ENCODE peak calls at places on chromosome 1, in six cellular contexts. One of them, this sample, is unnamed.

GRCh38 chr1:26038477-26038876 is 7.4 kb downstream of the SLC30A2 start:
- DNase-seq in H1: no peak
- DNase-seq in GM12878: no peak
- DNase-seq in HepG2: no peak
- DNase-seq in SK-N-SH: no peak
- DNase-seq in K562: no peak
- DNase-seq in this sample: no peak

GRCh38 chr1:223378754-223379153 is 14.5 kb upstream of the CCDC185 start:
- DNase-seq in H1: no peak
- DNase-seq in GM12878: no peak
- DNase-seq in HepG2: no peak
- DNase-seq in SK-N-SH: no peak
- DNase-seq in K562: peak; percentile 55
- DNase-seq in this sample: no peak

GRCh38 chr1:204760350-204761134 is 75.0 kb upstream of the LRRN2 start:
- DNase-seq in H1: no peak
- DNase-seq in GM12878: no peak
- DNase-seq in HepG2: no peak
- DNase-seq in SK-N-SH: no peak
- DNase-seq in K562: no peak
- DNase-seq in this sample: no peak

GRCh38 chr1:89989791-89990190 is 5.1 kb upstream of the ZNF326 start:
- DNase-seq in H1: no peak
- DNase-seq in GM12878: no peak
- DNase-seq in HepG2: peak; percentile 58
- DNase-seq in SK-N-SH: no peak
- DNase-seq in K562: no peak
- DNase-seq in this sample: no peak

GRCh38 chr1:80961464-80962190 is 839.1 kb upstream of the ADGRL2 start:
- DNase-seq in H1: no peak
- DNase-seq in GM12878: no peak
- DNase-seq in HepG2: no peak
- DNase-seq in SK-N-SH: no peak
- DNase-seq in K562: no peak
- DNase-seq in this sample: no peak

GRCh38 chr1:87330201-87330953 is 1.7 kb downstream of the LMO4 start:
- DNase-seq in H1: peak; percentile 56
- DNase-seq in GM12878: no peak
- DNase-seq in HepG2: no peak
- DNase-seq in SK-N-SH: no peak
- DNase-seq in K562: no peak
- DNase-seq in this sample: no peak

GRCh38 chr1:206770531-206771352 is at the start of gene IL19:
- DNase-seq in H1: no peak
- DNase-seq in GM12878: no peak
- DNase-seq in HepG2: no peak
- DNase-seq in SK-N-SH: no peak
- DNase-seq in K562: no peak
- DNase-seq in this sample: peak; percentile 76

GRCh38 chr1:55868026-55868425 is 652.9 kb upstream of the USP24 start:
- DNase-seq in H1: no peak
- DNase-seq in GM12878: no peak
- DNase-seq in HepG2: peak; percentile 3
- DNase-seq in SK-N-SH: no peak
- DNase-seq in K562: no peak
- DNase-seq in this sample: no peak

GRCh38 chr1:158932171-158932570 is 819 bp downstream of the PYHIN1 start:
- DNase-seq in H1: no peak
- DNase-seq in GM12878: no peak
- DNase-seq in HepG2: no peak
- DNase-seq in SK-N-SH: no peak
- DNase-seq in K562: no peak
- DNase-seq in this sample: no peak

GRCh38 chr1:218488986-218489385 is 143.8 kb downstream of the TGFB2 start:
- DNase-seq in H1: no peak
- DNase-seq in GM12878: no peak
- DNase-seq in HepG2: no peak
- DNase-seq in SK-N-SH: no peak
- DNase-seq in K562: no peak
- DNase-seq in this sample: no peak

GRCh38 chr1:156122519-156123355 is 8.2 kb downstream of the LMNA start:
- DNase-seq in H1: no peak
- DNase-seq in GM12878: no peak
- DNase-seq in HepG2: peak; percentile 70
- DNase-seq in SK-N-SH: no peak
- DNase-seq in K562: peak; percentile 62
- DNase-seq in this sample: no peak

GRCh38 chr1:235908742-235909520 is 42.2 kb upstream of the LYST start:
- DNase-seq in H1: no peak
- DNase-seq in GM12878: no peak
- DNase-seq in HepG2: no peak
- DNase-seq in SK-N-SH: no peak
- DNase-seq in K562: no peak
- DNase-seq in this sample: no peak

GRCh38 chr1:116322752-116323405 is 50.2 kb upstream of the ATP1A1 start:
- DNase-seq in H1: no peak
- DNase-seq in GM12878: no peak
- DNase-seq in HepG2: no peak
- DNase-seq in SK-N-SH: no peak
- DNase-seq in K562: no peak
- DNase-seq in this sample: no peak

GRCh38 chr1:12180315-12180714 is 13.5 kb downstream of the TNFRSF1B start:
- DNase-seq in H1: no peak
- DNase-seq in GM12878: no peak
- DNase-seq in HepG2: no peak
- DNase-seq in SK-N-SH: no peak
- DNase-seq in K562: no peak
- DNase-seq in this sample: peak; percentile 96

GRCh38 chr1:218217040-218217439 is 68.1 kb upstream of the RRP15 start:
- DNase-seq in H1: no peak
- DNase-seq in GM12878: no peak
- DNase-seq in HepG2: no peak
- DNase-seq in SK-N-SH: no peak
- DNase-seq in K562: no peak
- DNase-seq in this sample: no peak

GRCh38 chr1:161266096-161266679 is 7.6 kb downstream of the PCP4L1 start:
- DNase-seq in H1: no peak
- DNase-seq in GM12878: no peak
- DNase-seq in HepG2: no peak
- DNase-seq in SK-N-SH: no peak
- DNase-seq in K562: no peak
- DNase-seq in this sample: no peak

GRCh38 chr1:45334308-45335245 is 5.4 kb upstream of the TOE1 start:
- DNase-seq in H1: no peak
- DNase-seq in GM12878: no peak
- DNase-seq in HepG2: no peak
- DNase-seq in SK-N-SH: no peak
- DNase-seq in K562: no peak
- DNase-seq in this sample: no peak

GRCh38 chr1:204684206-204684536 is 1.4 kb downstream of the LRRN2 start:
- DNase-seq in H1: no peak
- DNase-seq in GM12878: no peak
- DNase-seq in HepG2: no peak
- DNase-seq in SK-N-SH: no peak
- DNase-seq in K562: no peak
- DNase-seq in this sample: no peak

DNA sequence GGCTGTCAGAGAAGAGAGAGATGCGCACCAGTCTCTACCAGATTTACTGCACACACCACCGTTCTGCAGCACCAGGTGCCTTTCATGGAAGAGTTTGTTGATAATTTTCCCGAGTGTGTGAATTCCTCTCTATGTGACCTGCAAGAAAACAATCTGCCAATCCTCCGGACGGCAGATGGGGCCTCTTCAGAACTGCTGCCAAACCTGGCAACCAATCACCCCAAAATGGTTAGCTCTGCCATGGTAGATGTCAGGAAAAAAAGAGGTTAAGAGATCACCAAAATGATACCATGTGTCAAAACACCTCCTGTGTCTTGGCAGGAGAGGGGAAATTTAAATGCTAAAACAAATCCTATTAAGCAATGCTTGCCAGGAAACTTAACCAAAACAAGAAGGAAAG is 96.5 kb downstream of the DAB1 start:
- DNase-seq in H1: no peak
- DNase-seq in GM12878: no peak
- DNase-seq in HepG2: no peak
- DNase-seq in SK-N-SH: no peak
- DNase-seq in K562: no peak
- DNase-seq in this sample: no peak
- TF ChIP-seq GABPA in H1: no peak
- TF ChIP-seq GABPA in GM12878: no peak
- TF ChIP-seq GABPA in HepG2: no peak
- TF ChIP-seq GABPA in SK-N-SH: no peak
- TF ChIP-seq GABPA in K562: no peak
- TF ChIP-seq GABPA in this sample: no peak

GRCh38 chr1:203202431-203203245 is 16.1 kb upstream of the CHI3L1 start:
- DNase-seq in H1: no peak
- DNase-seq in GM12878: no peak
- DNase-seq in HepG2: no peak
- DNase-seq in SK-N-SH: no peak
- DNase-seq in K562: no peak
- DNase-seq in this sample: no peak
- TF ChIP-seq GABPA in H1: no peak
- TF ChIP-seq GABPA in GM12878: no peak
- TF ChIP-seq GABPA in HepG2: no peak
- TF ChIP-seq GABPA in SK-N-SH: no peak
- TF ChIP-seq GABPA in K562: no peak
- TF ChIP-seq GABPA in this sample: no peak

DNA sequence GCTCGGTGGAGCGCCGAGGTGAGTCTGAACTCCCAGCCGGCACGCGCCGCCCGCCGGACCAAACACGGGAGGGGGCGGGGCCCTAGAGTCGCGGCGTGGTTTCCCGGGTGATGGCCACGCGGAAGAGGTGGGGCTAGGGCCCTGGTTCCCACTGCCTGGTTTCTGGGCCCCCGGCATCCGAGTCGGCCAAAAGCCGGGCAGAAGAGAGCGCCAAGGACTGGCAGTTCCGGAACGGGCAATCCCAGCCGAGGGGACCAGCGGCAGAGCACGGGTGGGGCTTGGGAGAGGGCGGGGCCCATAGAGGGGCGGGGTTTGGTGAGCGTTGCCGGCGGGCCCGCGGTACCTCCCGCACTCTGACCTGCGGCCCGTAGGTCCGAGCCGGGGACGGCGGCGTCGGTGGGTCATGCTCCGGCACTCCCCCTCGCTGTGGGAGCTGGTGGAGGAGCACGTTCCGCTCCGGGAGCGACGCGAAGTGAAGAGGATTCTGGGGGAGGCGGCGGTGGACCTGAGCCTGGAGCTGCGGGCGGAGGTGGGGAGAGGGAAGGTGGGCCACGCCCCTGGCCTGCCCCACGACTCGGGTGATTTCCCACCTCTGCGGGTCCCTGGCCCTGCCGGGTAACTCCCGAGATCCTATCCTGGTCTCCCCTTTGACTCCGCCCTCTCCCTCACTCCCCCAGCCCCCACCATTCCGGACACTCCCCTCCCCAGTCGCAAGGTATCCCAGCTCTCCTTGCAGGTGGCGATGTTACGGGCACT is at the start of gene CCDC24:
- DNase-seq in H1: peak; percentile 92
- DNase-seq in GM12878: no peak
- DNase-seq in HepG2: peak; percentile 60
- DNase-seq in SK-N-SH: peak; percentile 91
- DNase-seq in K562: peak; percentile 94
- DNase-seq in this sample: peak; percentile 74
- TF ChIP-seq GABPA in H1: no peak
- TF ChIP-seq GABPA in GM12878: no peak
- TF ChIP-seq GABPA in HepG2: peak; percentile 41
- TF ChIP-seq GABPA in SK-N-SH: peak; percentile 68
- TF ChIP-seq GABPA in K562: peak; percentile 81
- TF ChIP-seq GABPA in this sample: peak; percentile 63

DNA sequence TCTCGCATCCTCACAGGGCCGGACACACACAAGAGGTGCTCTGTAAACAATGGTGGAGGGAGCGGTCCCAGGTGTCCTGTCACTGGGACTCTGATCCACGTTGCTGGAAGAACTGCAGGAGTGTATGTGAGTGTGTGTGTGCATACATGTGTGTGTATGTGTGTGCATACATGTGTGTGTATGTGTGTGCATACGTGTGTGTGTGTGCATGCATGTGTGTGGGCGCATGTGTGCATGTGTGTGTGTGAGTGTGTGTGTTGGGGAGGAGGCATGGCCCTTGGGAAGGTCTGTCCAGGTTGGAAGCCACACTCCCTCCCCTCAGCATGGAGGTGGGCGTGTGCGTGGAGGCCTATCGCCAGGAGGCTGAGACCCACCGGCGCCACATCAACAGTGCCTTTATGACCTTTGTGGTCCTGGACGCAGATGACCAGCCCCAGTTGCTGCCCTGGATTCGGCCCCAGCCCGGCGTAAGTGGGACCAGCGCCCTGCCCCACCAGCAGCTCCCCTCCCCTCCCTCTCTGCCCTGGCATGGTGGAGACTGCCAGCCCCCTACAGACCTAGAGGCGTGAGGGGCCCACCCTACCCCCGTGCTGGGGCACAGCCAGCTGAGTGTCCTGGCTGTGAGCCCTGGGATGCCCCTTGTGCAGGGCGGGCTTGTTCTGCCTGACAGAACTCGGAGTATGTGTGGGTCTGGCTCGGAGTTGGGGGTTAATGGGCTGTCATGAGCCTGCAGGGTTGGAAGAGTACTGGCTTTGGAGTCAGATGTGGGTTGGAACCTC is 22.2 kb downstream of the FAM151A start:
- DNase-seq in H1: no peak
- DNase-seq in GM12878: no peak
- DNase-seq in HepG2: no peak
- DNase-seq in SK-N-SH: no peak
- DNase-seq in K562: no peak
- DNase-seq in this sample: no peak
- TF ChIP-seq GABPA in H1: no peak
- TF ChIP-seq GABPA in GM12878: no peak
- TF ChIP-seq GABPA in HepG2: no peak
- TF ChIP-seq GABPA in SK-N-SH: no peak
- TF ChIP-seq GABPA in K562: no peak
- TF ChIP-seq GABPA in this sample: no peak

DNA sequence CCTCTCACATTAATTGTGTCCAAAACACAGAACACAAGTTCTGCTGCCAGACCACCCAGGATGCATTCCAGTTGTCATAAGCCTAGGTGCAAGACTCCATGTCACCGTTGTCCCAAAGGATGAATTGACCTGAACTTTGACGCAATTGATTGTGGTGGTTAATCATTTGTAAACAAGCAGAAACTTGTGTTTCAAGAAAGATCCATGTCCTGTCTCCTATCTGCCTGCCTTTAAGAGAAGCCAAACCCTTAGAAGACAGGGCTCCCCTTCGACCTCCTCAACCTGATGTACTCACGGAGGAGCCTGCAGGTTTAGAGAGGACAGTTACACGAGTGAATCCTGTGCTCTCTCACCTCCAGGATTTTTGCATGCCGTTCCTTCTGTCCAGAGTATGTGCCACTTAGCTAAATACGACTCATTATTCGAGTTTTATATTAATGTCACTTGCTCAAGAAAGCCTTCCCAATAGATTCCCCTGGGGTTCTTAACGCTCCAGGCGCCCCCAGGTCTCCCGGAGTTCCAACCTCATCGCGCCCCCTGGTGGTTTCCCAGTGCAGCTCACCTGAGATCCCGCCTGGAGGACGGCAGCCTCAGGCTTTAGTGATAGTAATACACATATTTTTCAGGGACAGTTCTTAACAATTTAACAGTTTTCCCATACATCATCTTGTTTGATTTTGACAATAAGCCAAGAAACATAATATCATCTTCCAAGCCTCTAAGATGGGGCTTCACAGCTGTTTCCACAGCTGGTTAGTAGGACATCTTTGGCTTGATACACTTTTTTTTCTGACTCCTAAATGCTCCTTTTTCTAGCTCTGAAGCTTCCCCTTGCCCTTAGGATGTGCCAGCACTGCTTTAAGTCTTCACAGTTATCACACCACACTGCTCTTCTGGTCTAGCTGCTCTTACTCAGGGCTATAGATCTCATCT is 2.4 kb upstream of the C8B start:
- DNase-seq in H1: peak; percentile 93
- DNase-seq in GM12878: no peak
- DNase-seq in HepG2: peak; percentile 58
- DNase-seq in SK-N-SH: peak; percentile 40
- DNase-seq in K562: peak; percentile 73
- DNase-seq in this sample: no peak
- TF ChIP-seq GABPA in H1: no peak
- TF ChIP-seq GABPA in GM12878: no peak
- TF ChIP-seq GABPA in HepG2: no peak
- TF ChIP-seq GABPA in SK-N-SH: no peak
- TF ChIP-seq GABPA in K562: no peak
- TF ChIP-seq GABPA in this sample: no peak

This sample was measured in HL-60.